ENCODE peak calls at places on chromosomes 12 and 14, in four cellular contexts. One of them, this sample, is unnamed.

GRCh38 chr12:116455540-116456306 is 103.5 kb upstream of the MAP1LC3B2 start:
- DNase-seq in uterus: peak
- DNase-seq in testis: peak
- DNase-seq in K562: peak
- DNase-seq in this sample: peak

GRCh38 chr12:21941522-21942376 is 523 bp upstream of the ABCC9 start:
- DNase-seq in uterus: peak
- DNase-seq in testis: peak
- DNase-seq in K562: peak
- DNase-seq in this sample: peak

GRCh38 chr12:106493531-106493930 is 89.3 kb upstream of the RFX4 start:
- DNase-seq in uterus: no peak
- DNase-seq in testis: no peak
- DNase-seq in K562: no peak
- DNase-seq in this sample: no peak

GRCh38 chr12:45217846-45218245 is 2.0 kb downstream of the ANO6 start:
- DNase-seq in K562: no peak
- DNase-seq in uterus: no peak
- DNase-seq in testis: no peak
- DNase-seq in this sample: no peak

GRCh38 chr12:126726481-126727217 is 1540.3 kb upstream of the TMEM132C start:
- DNase-seq in testis: no peak
- DNase-seq in K562: no peak
- DNase-seq in uterus: no peak
- DNase-seq in this sample: peak

GRCh38 chr14:96762650-96763049 is 34.5 kb upstream of the VRK1 start:
- DNase-seq in testis: peak
- DNase-seq in K562: peak
- DNase-seq in uterus: no peak
- DNase-seq in this sample: no peak

GRCh38 chr12:50400638-50401382 is at the start of gene LARP4:
- DNase-seq in K562: peak
- DNase-seq in uterus: peak
- DNase-seq in testis: peak
- DNase-seq in this sample: peak

GRCh38 chr12:16300222-16300621 is 22.7 kb upstream of the SLC15A5 start:
- DNase-seq in testis: no peak
- DNase-seq in K562: no peak
- DNase-seq in uterus: no peak
- DNase-seq in this sample: no peak

GRCh38 chr12:106107566-106107965 is 31.2 kb downstream of the NUAK1 start:
- DNase-seq in uterus: no peak
- DNase-seq in testis: no peak
- DNase-seq in K562: no peak
- DNase-seq in this sample: no peak

GRCh38 chr14:53355581-53356112 is 202.5 kb upstream of the DDHD1 start:
- DNase-seq in K562: no peak
- DNase-seq in uterus: no peak
- DNase-seq in testis: no peak
- DNase-seq in this sample: no peak
- H3K27ac ChIP-seq in K562: no peak
- H3K27ac ChIP-seq in uterus: peak
- H3K27ac ChIP-seq in testis: no peak
- H3K27ac ChIP-seq in this sample: no peak

GRCh38 chr14:83342590-83342989 is 1808.9 kb upstream of the SEL1L start:
- DNase-seq in testis: peak
- DNase-seq in K562: no peak
- DNase-seq in uterus: no peak
- DNase-seq in this sample: peak
- TF ChIP-seq POLR2A in testis: no peak
- TF ChIP-seq POLR2A in K562: no peak
- TF ChIP-seq POLR2A in uterus: no peak
- TF ChIP-seq POLR2A in this sample: no peak

DNA sequence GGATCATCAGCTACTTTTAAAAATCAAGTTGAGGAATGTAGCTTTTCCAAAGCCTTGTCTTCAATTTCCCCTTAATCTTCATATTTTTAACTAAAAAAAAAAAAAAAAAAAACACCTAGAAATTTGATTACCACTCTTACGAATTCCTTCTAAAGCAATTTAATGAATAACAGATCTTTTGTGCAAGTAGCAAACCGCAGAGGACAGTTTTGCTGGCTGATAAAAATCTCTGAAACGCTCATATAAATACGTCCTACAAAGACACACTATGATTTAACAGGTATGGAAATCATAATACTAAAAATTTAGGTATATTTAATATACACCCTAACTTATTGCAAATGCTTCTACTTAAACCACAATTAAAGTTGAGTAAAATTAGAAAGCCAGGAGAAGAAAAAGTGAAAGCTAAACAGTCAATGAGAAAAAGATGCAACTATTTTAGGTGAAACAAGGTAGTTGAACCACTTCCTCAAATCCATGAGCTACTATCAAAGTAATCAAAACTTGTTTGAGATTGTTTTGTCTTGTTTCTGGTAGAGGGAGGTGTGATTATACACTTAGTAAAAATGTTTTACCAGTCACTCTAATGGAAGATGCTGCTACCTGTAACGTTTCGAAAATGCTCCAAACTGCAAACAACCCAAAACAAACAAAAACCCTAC is 2.3 kb downstream of the PAWR start:
- DNase-seq in testis: no peak
- DNase-seq in K562: no peak
- DNase-seq in uterus: no peak
- DNase-seq in this sample: no peak
- H3K27ac ChIP-seq in testis: peak
- H3K27ac ChIP-seq in K562: no peak
- H3K27ac ChIP-seq in uterus: peak
- H3K27ac ChIP-seq in this sample: no peak

DNA sequence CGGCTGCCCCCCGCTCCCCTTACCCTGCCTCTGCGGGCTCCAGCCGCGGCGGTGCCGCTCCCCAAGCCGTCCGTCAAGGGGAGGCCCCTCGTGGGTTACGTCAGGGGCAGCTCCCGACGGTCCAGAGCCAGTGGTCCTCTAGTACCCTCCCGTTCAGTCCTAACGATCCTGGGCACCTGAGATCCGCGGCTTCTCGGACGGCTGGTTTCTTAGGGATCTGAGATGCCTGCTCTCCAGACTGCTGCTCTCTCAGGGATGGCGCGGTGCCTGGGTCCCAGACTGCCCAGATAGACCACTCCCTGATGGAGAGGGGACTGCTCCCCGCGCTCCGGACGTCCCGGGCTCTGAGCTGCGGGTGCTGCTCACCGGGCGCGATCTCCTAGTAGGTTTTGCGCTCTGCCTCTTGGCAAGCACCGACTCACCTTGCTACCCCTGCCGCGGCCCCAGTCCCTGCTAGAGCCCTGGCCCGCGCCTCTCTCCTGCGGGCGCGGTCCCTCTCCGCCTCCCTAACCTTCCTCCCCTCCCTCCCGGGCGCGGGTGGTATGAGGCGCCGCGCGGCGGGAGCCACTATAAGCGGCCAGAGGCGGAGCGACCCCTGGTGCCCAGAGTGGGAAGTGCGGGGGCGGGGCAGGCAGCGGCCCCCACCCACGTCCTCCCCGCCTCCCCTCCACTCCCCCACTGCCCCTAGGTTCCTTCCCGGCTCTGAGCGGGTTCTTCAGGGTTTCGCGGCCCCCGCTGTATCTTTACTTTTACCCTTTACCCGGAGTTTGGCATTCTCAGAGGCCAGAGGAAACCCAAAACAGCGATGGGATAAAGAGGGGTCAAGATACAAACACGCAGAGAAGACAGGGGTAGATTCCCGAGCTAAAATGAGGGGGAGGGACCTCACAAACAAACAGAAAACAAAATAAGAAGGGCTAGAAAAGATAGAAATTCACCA is at the start of gene C1QL4:
- DNase-seq in testis: peak
- DNase-seq in uterus: peak
- DNase-seq in K562: peak
- DNase-seq in this sample: peak
- TF ChIP-seq POLR2A in testis: no peak
- TF ChIP-seq POLR2A in uterus: no peak
- TF ChIP-seq POLR2A in K562: peak
- TF ChIP-seq POLR2A in this sample: no peak

GRCh38 chr12:131895640-131896079 is 1.2 kb downstream of the ULK1 start:
- DNase-seq in testis: no peak
- DNase-seq in K562: peak
- DNase-seq in uterus: no peak
- DNase-seq in this sample: no peak
- H3K27ac ChIP-seq in testis: peak
- H3K27ac ChIP-seq in K562: peak
- H3K27ac ChIP-seq in uterus: peak
- H3K27ac ChIP-seq in this sample: peak

GRCh38 chr12:29380536-29381523 is at the start of gene ERGIC2:
- DNase-seq in testis: peak
- DNase-seq in K562: peak
- DNase-seq in uterus: peak
- DNase-seq in this sample: peak
- TF ChIP-seq POLR2A in testis: peak
- TF ChIP-seq POLR2A in K562: peak
- TF ChIP-seq POLR2A in uterus: peak
- TF ChIP-seq POLR2A in this sample: no peak

GRCh38 chr14:90614696-90615260 is 201.5 kb downstream of the TTC7B start:
- DNase-seq in testis: no peak
- DNase-seq in uterus: no peak
- DNase-seq in K562: no peak
- DNase-seq in this sample: no peak

GRCh38 chr14:90613997-90614396 is 202.2 kb downstream of the TTC7B start:
- DNase-seq in K562: no peak
- DNase-seq in testis: no peak
- DNase-seq in uterus: no peak
- DNase-seq in this sample: no peak

GRCh38 chr14:90616313-90616712 is 199.9 kb downstream of the TTC7B start:
- DNase-seq in testis: no peak
- DNase-seq in K562: no peak
- DNase-seq in uterus: no peak
- DNase-seq in this sample: no peak

GRCh38 chr14:90616881-90617280 is 199.3 kb downstream of the TTC7B start:
- DNase-seq in uterus: no peak
- DNase-seq in testis: no peak
- DNase-seq in K562: peak
- DNase-seq in this sample: no peak

GRCh38 chr14:90615444-90616095 is 200.7 kb downstream of the TTC7B start:
- DNase-seq in testis: no peak
- DNase-seq in K562: no peak
- DNase-seq in uterus: no peak
- DNase-seq in this sample: no peak
- H3K27ac ChIP-seq in testis: no peak
- H3K27ac ChIP-seq in K562: no peak
- H3K27ac ChIP-seq in uterus: no peak
- H3K27ac ChIP-seq in this sample: no peak

This sample was measured in heart left ventricle.